ENCODE peak calls at places on chromosome 13, in ten cellular contexts. I is activated CD4-positive, alpha-beta T cell treated with anti-CD3 and anti-CD28 coated beads, Interleukin-2, amount 10 ng/mL, durations not matched to agents 7 days and 5 days; W is HFFc6; E is kidney tubule cell; K is heart left ventricle; P is non-pigmented ciliary epithelial cell; Q is AG08396; J is HCT116; O is activated effector memory CD4-positive, alpha-beta T cell treated with Interleukin-2 at 50 U/mL for 16 hours; Y is WERI-Rb-1. B is an unnamed sample.
A peak's percentile ranks its signal among the peaks of the same experiment; 100 is the strongest.

GRCh38 chr13:44218501-44219240 is 155.0 kb upstream of the SERP2 start:
- DNase-seq in I (no peak), W (no peak), E (no peak), K (peak; percentile 68), P (no peak), Q (no peak), J (no peak), O (no peak), Y (no peak), B (no peak)

GRCh38 chr13:46211521-46212351 is at the start of gene LRRC63:
- DNase-seq in I (peak; percentile 86), W (peak; percentile 25), E (peak; percentile 31), K (peak; percentile 73), P (no peak), Q (peak; percentile 60), J (no peak), O (peak; percentile 77), Y (peak; percentile 91), B (peak; percentile 85)

GRCh38 chr13:51585696-51586095 is 1.4 kb downstream of the WDFY2 start:
- DNase-seq in I (no peak), W (peak; percentile 43), E (peak; percentile 52), K (no peak), P (no peak), Q (no peak), J (no peak), O (no peak), Y (no peak), B (no peak)

GRCh38 chr13:36130542-36131214 is 504 bp downstream of the DCLK1 start:
- DNase-seq in I (no peak), W (no peak), E (peak; percentile 29), K (peak; percentile 32), P (no peak), Q (no peak), J (no peak), O (no peak), Y (peak; percentile 46), B (peak; percentile 42)

GRCh38 chr13:112213467-112214245 is 146.7 kb downstream of the SOX1 start:
- DNase-seq in I (no peak), W (no peak), E (no peak), K (no peak), P (no peak), Q (no peak), J (no peak), O (no peak), Y (no peak), B (no peak)

GRCh38 chr13:51958217-51958547 is 53.1 kb downstream of the ATP7B start:
- DNase-seq in I (no peak), W (no peak), E (no peak), K (no peak), P (no peak), Q (no peak), J (no peak), O (no peak), Y (no peak), B (no peak)

GRCh38 chr13:112877496-112877895 is 91.5 kb upstream of the MCF2L start:
- DNase-seq in I (no peak), W (no peak), E (no peak), K (peak; percentile 17), P (no peak), Q (no peak), J (no peak), O (no peak), Y (no peak), B (no peak)

GRCh38 chr13:23871616-23872220 is 17.5 kb downstream of the MIPEP start:
- DNase-seq in I (no peak), W (peak; percentile 46), E (peak; percentile 55), K (no peak), P (no peak), Q (peak; percentile 47), J (no peak), O (no peak), Y (no peak), B (peak; percentile 74)

GRCh38 chr13:113836917-113837553 is 26.8 kb downstream of the GAS6 start:
- DNase-seq in I (no peak), W (peak; percentile 92), E (peak; percentile 63), K (peak; percentile 85), P (peak; percentile 73), Q (peak; percentile 69), J (peak; percentile 33), O (no peak), Y (peak; percentile 90), B (peak; percentile 82)

GRCh38 chr13:72163671-72164070 is 296.7 kb upstream of the DACH1 start:
- DNase-seq in I (no peak), W (no peak), E (peak; percentile 51), K (no peak), P (no peak), Q (no peak), J (no peak), O (no peak), Y (no peak), B (no peak)

GRCh38 chr13:41544824-41545707 is 87.7 kb downstream of the RGCC start:
- DNase-seq in I (no peak), W (peak; percentile 38), E (peak; percentile 86), K (no peak), P (no peak), Q (no peak), J (no peak), O (no peak), Y (no peak), B (peak; percentile 46)

GRCh38 chr13:80116107-80116506 is 224.8 kb downstream of the SPRY2 start:
- DNase-seq in I (no peak), W (peak; percentile 54), E (peak; percentile 6), K (no peak), P (peak; percentile 41), Q (peak; percentile 20), J (no peak), O (no peak), Y (no peak), B (peak; percentile 57)

GRCh38 chr13:98490195-98490771 is 86.6 kb downstream of the STK24 start:
- DNase-seq in I (no peak), W (no peak), E (no peak), K (no peak), P (no peak), Q (no peak), J (no peak), O (no peak), Y (no peak), B (no peak)

GRCh38 chr13:98432638-98433037 is 144.3 kb downstream of the STK24 start:
- DNase-seq in I (no peak), W (no peak), E (no peak), K (no peak), P (no peak), Q (no peak), J (no peak), O (no peak), Y (no peak), B (no peak)

GRCh38 chr13:77028202-77028601 is 1.2 kb upstream of the FBXL3 start:
- DNase-seq in I (no peak), W (peak; percentile 6), E (peak; percentile 32), K (peak; percentile 58), P (no peak), Q (no peak), J (no peak), O (no peak), Y (no peak), B (no peak)

GRCh38 chr13:49238621-49239020 is 9.1 kb upstream of the CDADC1 start:
- DNase-seq in I (no peak), W (peak; percentile 45), E (peak; percentile 11), K (no peak), P (no peak), Q (no peak), J (no peak), O (no peak), Y (no peak), B (no peak)

GRCh38 chr13:49305824-49306425 is 58.2 kb downstream of the CDADC1 start:
- DNase-seq in I (no peak), W (no peak), E (no peak), K (no peak), P (no peak), Q (no peak), J (no peak), O (no peak), Y (no peak), B (no peak)

GRCh38 chr13:99265823-99266426 is 7.7 kb upstream of the GPR18 start:
- DNase-seq in I (peak; percentile 48), W (peak; percentile 26), E (peak; percentile 54), K (no peak), P (no peak), Q (peak; percentile 33), J (peak; percentile 40), O (no peak), Y (peak; percentile 30), B (peak; percentile 64)

GRCh38 chr13:37648604-37649003 is 50.0 kb upstream of the POSTN start:
- DNase-seq in I (no peak), W (peak; percentile 76), E (peak; percentile 37), K (no peak), P (peak; percentile 20), Q (no peak), J (no peak), O (no peak), Y (no peak), B (peak; percentile 63)

GRCh38 chr13:46556380-46556779 is 3.4 kb downstream of the LRCH1 start:
- DNase-seq in I (no peak), W (no peak), E (no peak), K (no peak), P (no peak), Q (no peak), J (no peak), O (no peak), Y (no peak), B (no peak)

GRCh38 chr13:34335662-34336007 is 517.7 kb downstream of the RFC3 start:
- DNase-seq in I (no peak), W (no peak), E (no peak), K (no peak), P (no peak), Q (no peak), J (no peak), O (no peak), Y (no peak), B (no peak)

GRCh38 chr13:92657565-92657964 is 569.0 kb upstream of the GPC6 start:
- DNase-seq in I (no peak), W (no peak), E (peak; percentile 64), K (no peak), P (peak; percentile 28), Q (no peak), J (no peak), O (no peak), Y (no peak), B (no peak)

GRCh38 chr13:95471960-95472359 is 80.6 kb upstream of the CLDN10 start:
- DNase-seq in I (no peak), W (no peak), E (no peak), K (no peak), P (no peak), Q (no peak), J (no peak), O (no peak), Y (no peak), B (no peak)

GRCh38 chr13:41017153-41017552 is 2.0 kb downstream of the ELF1 start:
- DNase-seq in I (peak; percentile 46), W (no peak), E (peak; percentile 32), K (no peak), P (no peak), Q (no peak), J (no peak), O (no peak), Y (no peak), B (no peak)

GRCh38 chr13:91406619-91407018 is 8.2 kb downstream of the GPC5 start:
- DNase-seq in I (peak; percentile 52), W (peak; percentile 9), E (peak; percentile 40), K (no peak), P (no peak), Q (peak; percentile 17), J (peak; percentile 45), O (no peak), Y (peak; percentile 69), B (peak; percentile 31)

GRCh38 chr13:106530907-106531520 is 4.4 kb downstream of the EFNB2 start:
- DNase-seq in I (no peak), W (no peak), E (no peak), K (no peak), P (no peak), Q (no peak), J (no peak), O (no peak), Y (peak; percentile 51), B (no peak)

GRCh38 chr13:97194473-97194872 is 27.7 kb upstream of the MBNL2 start:
- DNase-seq in I (no peak), W (peak; percentile 55), E (peak; percentile 89), K (no peak), P (peak; percentile 63), Q (peak; percentile 20), J (peak; percentile 48), O (no peak), Y (no peak), B (no peak)

GRCh38 chr13:106919093-106919492 is 351.2 kb upstream of the ARGLU1 start:
- DNase-seq in I (no peak), W (no peak), E (peak; percentile 48), K (no peak), P (no peak), Q (no peak), J (no peak), O (no peak), Y (no peak), B (no peak)

B was measured in GM03348.